ENCODE peak calls at places on chromosomes 3 and 15, in ten cellular contexts. V is hepatocyte, N is fibroblast of lung, Z is pancreas, Y is cardiac muscle cell, P is adrenal gland, S is endothelial cell of umbilical vein, L is IMR-90, F is heart left ventricle, G is mammary epithelial cell. E is an unnamed sample.

GRCh38 chr3:160754371-160754854 is 1.6 kb upstream of the PPM1L start:
- DNase-seq in V (peak; percentile 63), N (peak; percentile 55), Z (peak; percentile 39), Y (peak; percentile 71), P (peak; percentile 36), S (peak; percentile 64), L (peak; percentile 53), F (peak; percentile 42), G (peak; percentile 47), E (peak; percentile 61)

GRCh38 chr3:183341545-183342288 is 86.7 kb downstream of the MCF2L2 start:
- DNase-seq in V (no peak), N (no peak), Z (no peak), Y (peak; percentile 18), P (no peak), S (no peak), L (no peak), F (no peak), G (no peak), E (no peak)

GRCh38 chr15:99155961-99156443 is 51.1 kb downstream of the SYNM start:
- DNase-seq in V (peak; percentile 44), N (peak; percentile 45), Z (no peak), Y (no peak), P (no peak), S (no peak), L (peak; percentile 65), F (no peak), G (peak; percentile 84), E (no peak)

GRCh38 chr3:69579527-69580165 is 159.6 kb upstream of the MITF start:
- DNase-seq in V (no peak), N (peak; percentile 72), Z (no peak), Y (no peak), P (no peak), S (no peak), L (no peak), F (no peak), G (no peak), E (no peak)

GRCh38 chr3:123414958-123415792 is 33.7 kb downstream of the ADCY5 start:
- DNase-seq in V (no peak), N (no peak), Z (no peak), Y (no peak), P (no peak), S (no peak), L (no peak), F (no peak), G (no peak), E (no peak)

GRCh38 chr3:120177907-120178306 is 83.7 kb upstream of the GSK3B start:
- DNase-seq in V (no peak), N (peak; percentile 19), Z (no peak), Y (no peak), P (no peak), S (no peak), L (no peak), F (no peak), G (no peak), E (no peak)

GRCh38 chr3:133887075-133887950 is 8.4 kb downstream of the RAB6B start:
- DNase-seq in V (no peak), N (no peak), Z (no peak), Y (no peak), P (no peak), S (no peak), L (no peak), F (no peak), G (no peak), E (no peak)

GRCh38 chr3:188446791-188447190 is 292.8 kb downstream of the LPP start:
- DNase-seq in V (no peak), N (no peak), Z (no peak), Y (no peak), P (no peak), S (no peak), L (no peak), F (no peak), G (no peak), E (no peak)

GRCh38 chr3:65633018-65633417 is 405.7 kb downstream of the MAGI1 start:
- DNase-seq in V (no peak), N (no peak), Z (no peak), Y (no peak), P (no peak), S (no peak), L (no peak), F (no peak), G (no peak), E (no peak)

GRCh38 chr3:125073506-125073905 is 17.7 kb upstream of the HEG1 start:
- DNase-seq in V (no peak), N (no peak), Z (no peak), Y (no peak), P (no peak), S (no peak), L (no peak), F (no peak), G (no peak), E (no peak)

GRCh38 chr15:88982304-88982945 is 69.2 kb upstream of the MFGE8 start:
- DNase-seq in V (peak; percentile 54), N (peak; percentile 68), Z (no peak), Y (no peak), P (peak; percentile 82), S (no peak), L (peak; percentile 83), F (peak; percentile 88), G (no peak), E (peak; percentile 47)

GRCh38 chr15:88982946-88983342 is 69.8 kb upstream of the MFGE8 start:
- DNase-seq in V (no peak), N (no peak), Z (no peak), Y (no peak), P (no peak), S (no peak), L (no peak), F (no peak), G (no peak), E (no peak)

GRCh38 chr15:88985547-88986393 is 72.6 kb upstream of the MFGE8 start:
- DNase-seq in V (peak; percentile 27), N (no peak), Z (no peak), Y (no peak), P (no peak), S (no peak), L (no peak), F (no peak), G (no peak), E (no peak)

GRCh38 chr15:88981244-88982215 is 68.4 kb upstream of the MFGE8 start:
- DNase-seq in V (no peak), N (no peak), Z (no peak), Y (no peak), P (no peak), S (no peak), L (no peak), F (no peak), G (no peak), E (no peak)

GRCh38 chr15:88983861-88984429 is 70.8 kb upstream of the MFGE8 start:
- DNase-seq in V (no peak), N (no peak), Z (no peak), Y (no peak), P (no peak), S (no peak), L (no peak), F (no peak), G (no peak), E (no peak)
- H3K4me1 ChIP-seq in V (peaks cover 31% of the 10 kb centered on the region), N (peaks cover 19% of the 10 kb centered on the region), Z (no peaks in the 10 kb centered on the region), Y (peaks cover 10% of the 10 kb centered on the region), P (peaks cover 13% of the 10 kb centered on the region), S (no peaks in the 10 kb centered on the region), L (peaks cover 25% of the 10 kb centered on the region), F (peaks cover 20% of the 10 kb centered on the region), G (no peaks in the 10 kb centered on the region), E (peaks cover 3% of the 10 kb centered on the region)

GRCh38 chr15:25641762-25642161 is 202.9 kb upstream of the UBE3A start:
- DNase-seq in V (no peak), N (no peak), Z (no peak), Y (no peak), P (no peak), S (no peak), L (no peak), F (no peak), G (no peak), E (no peak)
- TF ChIP-seq CTCF in V (no peak), N (no peak), Z (no peak), Y (no peak), P (no peak), S (no peak), L (no peak), F (no peak), G (no peak), E (no peak)

DNA sequence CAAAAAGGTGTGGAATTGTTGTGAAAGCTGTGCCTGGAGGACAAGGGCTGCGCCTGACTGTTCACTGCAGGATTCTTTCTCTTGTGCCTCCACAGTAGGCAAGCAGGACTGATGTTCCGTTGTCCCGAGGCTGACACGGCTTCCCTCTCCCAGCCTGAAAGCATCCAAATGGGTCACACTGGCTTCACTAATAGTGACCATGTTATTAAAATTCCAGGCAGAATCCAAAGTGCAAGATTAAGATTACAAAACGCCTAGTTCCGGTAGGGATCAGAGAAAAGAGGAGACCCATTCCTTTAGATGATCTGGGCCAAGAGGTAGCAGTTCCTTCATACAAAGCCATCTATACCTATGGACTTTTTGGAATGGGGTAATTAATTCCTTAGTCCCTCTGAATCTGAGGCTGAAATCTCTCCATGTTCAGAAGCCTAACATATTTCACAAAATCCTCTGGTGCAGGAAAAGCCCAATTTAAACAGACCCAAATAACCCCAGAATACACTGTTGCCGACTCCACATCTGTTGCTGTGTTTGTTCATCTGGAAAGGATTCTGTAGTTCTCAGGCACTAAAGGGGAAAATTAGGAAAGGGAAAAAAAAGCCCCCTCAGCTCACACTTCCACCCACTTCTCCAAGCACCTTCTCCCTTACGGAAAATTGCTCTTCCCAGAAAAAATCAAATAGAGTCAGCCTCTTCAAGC is 145.9 kb downstream of the RORA start:
- DNase-seq in V (no peak), N (no peak), Z (no peak), Y (no peak), P (no peak), S (no peak), L (no peak), F (no peak), G (no peak), E (no peak)
- H3K4me1 ChIP-seq in V (no peaks in the 10 kb centered on the region), N (no peaks in the 10 kb centered on the region), Z (no peaks in the 10 kb centered on the region), Y (no peaks in the 10 kb centered on the region), P (peaks cover 6% of the 10 kb centered on the region), S (no peaks in the 10 kb centered on the region), L (peaks cover 2% of the 10 kb centered on the region), F (peaks cover 29% of the 10 kb centered on the region), G (no peaks in the 10 kb centered on the region), E (peaks cover 6% of the 10 kb centered on the region)

GRCh38 chr3:131551761-131552160 is 49.0 kb upstream of the MRPL3 start:
- DNase-seq in V (no peak), N (no peak), Z (no peak), Y (no peak), P (no peak), S (no peak), L (no peak), F (no peak), G (no peak), E (peak; percentile 21)

GRCh38 chr3:131550562-131551188 is 47.9 kb upstream of the MRPL3 start:
- DNase-seq in V (no peak), N (no peak), Z (no peak), Y (no peak), P (no peak), S (no peak), L (no peak), F (no peak), G (no peak), E (peak; percentile 32)

GRCh38 chr3:131553495-131554247 is 50.9 kb upstream of the MRPL3 start:
- DNase-seq in V (no peak), N (no peak), Z (no peak), Y (no peak), P (no peak), S (no peak), L (no peak), F (no peak), G (no peak), E (no peak)

GRCh38 chr3:131547585-131547984 is 44.8 kb upstream of the MRPL3 start:
- DNase-seq in V (no peak), N (no peak), Z (no peak), Y (no peak), P (no peak), S (no peak), L (no peak), F (no peak), G (no peak), E (no peak)

GRCh38 chr3:131549340-131549739 is 46.6 kb upstream of the MRPL3 start:
- DNase-seq in V (no peak), N (no peak), Z (no peak), Y (no peak), P (no peak), S (no peak), L (no peak), F (no peak), G (no peak), E (no peak)
- TF ChIP-seq CTCF in V (peak; percentile 29), N (peak; percentile 31), Z (no peak), Y (peak; percentile 41), P (no peak), S (peak; percentile 28), L (peak; percentile 19), F (no peak), G (peak; percentile 42), E (peak; percentile 66)